ENCODE peak calls at places on chromosomes 7 and 10, in seven cellular contexts. One of them, this sample, is unnamed.

GRCh38 chr7:122211362-122211761 is 67.3 kb upstream of the AASS start:
- DNase-seq in heart left ventricle: no peak
- DNase-seq in GM23248: no peak
- DNase-seq in neural progenitor cell: no peak
- DNase-seq in hepatocyte: no peak
- DNase-seq in AG09309: no peak
- DNase-seq in heart right ventricle: no peak
- DNase-seq in this sample: no peak

GRCh38 chr10:47372726-47373125 is 11.4 kb downstream of the ZNF488 start:
- DNase-seq in heart left ventricle: no peak
- DNase-seq in GM23248: no peak
- DNase-seq in neural progenitor cell: no peak
- DNase-seq in hepatocyte: no peak
- DNase-seq in AG09309: no peak
- DNase-seq in heart right ventricle: no peak
- DNase-seq in this sample: no peak

GRCh38 chr7:123075838-123076462 is 80.5 kb upstream of the TAS2R16 start:
- DNase-seq in heart left ventricle: no peak
- DNase-seq in GM23248: no peak
- DNase-seq in neural progenitor cell: no peak
- DNase-seq in hepatocyte: no peak
- DNase-seq in AG09309: no peak
- DNase-seq in heart right ventricle: no peak
- DNase-seq in this sample: no peak

GRCh38 chr10:9305018-9305655 is 1250.6 kb downstream of the GATA3 start:
- DNase-seq in heart left ventricle: no peak
- DNase-seq in GM23248: peak; percentile 48
- DNase-seq in neural progenitor cell: peak; percentile 30
- DNase-seq in hepatocyte: peak; percentile 23
- DNase-seq in AG09309: no peak
- DNase-seq in heart right ventricle: no peak
- DNase-seq in this sample: peak; percentile 8

GRCh38 chr10:47406870-47407648 is 23.0 kb upstream of the ZNF488 start:
- DNase-seq in heart left ventricle: no peak
- DNase-seq in GM23248: peak; percentile 80
- DNase-seq in neural progenitor cell: no peak
- DNase-seq in hepatocyte: peak; percentile 89
- DNase-seq in AG09309: no peak
- DNase-seq in heart right ventricle: no peak
- DNase-seq in this sample: no peak

GRCh38 chr7:158130023-158130409 is 457.6 kb downstream of the PTPRN2 start:
- DNase-seq in heart left ventricle: no peak
- DNase-seq in GM23248: no peak
- DNase-seq in neural progenitor cell: no peak
- DNase-seq in hepatocyte: no peak
- DNase-seq in AG09309: no peak
- DNase-seq in heart right ventricle: no peak
- DNase-seq in this sample: no peak

GRCh38 chr7:64098-64521 is 128.3 kb upstream of the FAM20C start:
- DNase-seq in heart left ventricle: peak; percentile 63
- DNase-seq in GM23248: peak; percentile 81
- DNase-seq in neural progenitor cell: peak; percentile 77
- DNase-seq in hepatocyte: peak; percentile 81
- DNase-seq in AG09309: no peak
- DNase-seq in heart right ventricle: peak; percentile 67
- DNase-seq in this sample: peak; percentile 54

GRCh38 chr10:119208553-119208940 is 1.2 kb downstream of the GRK5 start:
- DNase-seq in heart left ventricle: no peak
- DNase-seq in GM23248: peak; percentile 70
- DNase-seq in neural progenitor cell: no peak
- DNase-seq in hepatocyte: no peak
- DNase-seq in AG09309: no peak
- DNase-seq in heart right ventricle: no peak
- DNase-seq in this sample: no peak

GRCh38 chr7:74289018-74289659 is at the start of gene CLIP2:
- DNase-seq in heart left ventricle: peak; percentile 91
- DNase-seq in GM23248: peak; percentile 95
- DNase-seq in neural progenitor cell: peak; percentile 95
- DNase-seq in hepatocyte: peak; percentile 94
- DNase-seq in AG09309: no peak
- DNase-seq in heart right ventricle: peak; percentile 79
- DNase-seq in this sample: no peak

GRCh38 chr7:149023662-149024061 is 4.6 kb downstream of the PDIA4 start:
- DNase-seq in heart left ventricle: no peak
- DNase-seq in GM23248: no peak
- DNase-seq in neural progenitor cell: no peak
- DNase-seq in hepatocyte: no peak
- DNase-seq in AG09309: no peak
- DNase-seq in heart right ventricle: no peak
- DNase-seq in this sample: peak; percentile 36

GRCh38 chr7:74572301-74573090 is 85.0 kb upstream of the GTF2I start:
- DNase-seq in heart left ventricle: no peak
- DNase-seq in GM23248: no peak
- DNase-seq in neural progenitor cell: no peak
- DNase-seq in hepatocyte: no peak
- DNase-seq in AG09309: no peak
- DNase-seq in heart right ventricle: peak; percentile 30
- DNase-seq in this sample: no peak

GRCh38 chr10:48187713-48188541 is 86.6 kb downstream of the FRMPD2 start:
- DNase-seq in heart left ventricle: no peak
- DNase-seq in GM23248: no peak
- DNase-seq in neural progenitor cell: no peak
- DNase-seq in hepatocyte: peak; percentile 71
- DNase-seq in AG09309: no peak
- DNase-seq in heart right ventricle: no peak
- DNase-seq in this sample: no peak

GRCh38 chr7:22582860-22583640 is 83.1 kb upstream of the STEAP1B start:
- DNase-seq in heart left ventricle: no peak
- DNase-seq in GM23248: peak; percentile 74
- DNase-seq in neural progenitor cell: peak; percentile 32
- DNase-seq in hepatocyte: peak; percentile 77
- DNase-seq in AG09309: peak; percentile 80
- DNase-seq in heart right ventricle: no peak
- DNase-seq in this sample: peak; percentile 80

GRCh38 chr7:108094933-108095710 is 35.0 kb downstream of the LAMB4 start:
- DNase-seq in heart left ventricle: no peak
- DNase-seq in GM23248: peak; percentile 95
- DNase-seq in neural progenitor cell: no peak
- DNase-seq in hepatocyte: peak; percentile 79
- DNase-seq in AG09309: peak; percentile 66
- DNase-seq in heart right ventricle: peak; percentile 20
- DNase-seq in this sample: no peak

GRCh38 chr10:1525354-1526162 is 211.8 kb downstream of the ADARB2 start:
- DNase-seq in heart left ventricle: no peak
- DNase-seq in GM23248: no peak
- DNase-seq in neural progenitor cell: no peak
- DNase-seq in hepatocyte: no peak
- DNase-seq in AG09309: no peak
- DNase-seq in heart right ventricle: no peak
- DNase-seq in this sample: no peak

GRCh38 chr10:31242902-31243301 is 76.1 kb upstream of the ZEB1 start:
- DNase-seq in heart left ventricle: no peak
- DNase-seq in GM23248: peak; percentile 98
- DNase-seq in neural progenitor cell: no peak
- DNase-seq in hepatocyte: peak; percentile 55
- DNase-seq in AG09309: peak; percentile 81
- DNase-seq in heart right ventricle: peak; percentile 9
- DNase-seq in this sample: peak; percentile 6

GRCh38 chr10:88705951-88706350 is at the start of gene LIPK:
- DNase-seq in heart left ventricle: no peak
- DNase-seq in GM23248: no peak
- DNase-seq in neural progenitor cell: no peak
- DNase-seq in hepatocyte: no peak
- DNase-seq in AG09309: no peak
- DNase-seq in heart right ventricle: no peak
- DNase-seq in this sample: no peak

DNA sequence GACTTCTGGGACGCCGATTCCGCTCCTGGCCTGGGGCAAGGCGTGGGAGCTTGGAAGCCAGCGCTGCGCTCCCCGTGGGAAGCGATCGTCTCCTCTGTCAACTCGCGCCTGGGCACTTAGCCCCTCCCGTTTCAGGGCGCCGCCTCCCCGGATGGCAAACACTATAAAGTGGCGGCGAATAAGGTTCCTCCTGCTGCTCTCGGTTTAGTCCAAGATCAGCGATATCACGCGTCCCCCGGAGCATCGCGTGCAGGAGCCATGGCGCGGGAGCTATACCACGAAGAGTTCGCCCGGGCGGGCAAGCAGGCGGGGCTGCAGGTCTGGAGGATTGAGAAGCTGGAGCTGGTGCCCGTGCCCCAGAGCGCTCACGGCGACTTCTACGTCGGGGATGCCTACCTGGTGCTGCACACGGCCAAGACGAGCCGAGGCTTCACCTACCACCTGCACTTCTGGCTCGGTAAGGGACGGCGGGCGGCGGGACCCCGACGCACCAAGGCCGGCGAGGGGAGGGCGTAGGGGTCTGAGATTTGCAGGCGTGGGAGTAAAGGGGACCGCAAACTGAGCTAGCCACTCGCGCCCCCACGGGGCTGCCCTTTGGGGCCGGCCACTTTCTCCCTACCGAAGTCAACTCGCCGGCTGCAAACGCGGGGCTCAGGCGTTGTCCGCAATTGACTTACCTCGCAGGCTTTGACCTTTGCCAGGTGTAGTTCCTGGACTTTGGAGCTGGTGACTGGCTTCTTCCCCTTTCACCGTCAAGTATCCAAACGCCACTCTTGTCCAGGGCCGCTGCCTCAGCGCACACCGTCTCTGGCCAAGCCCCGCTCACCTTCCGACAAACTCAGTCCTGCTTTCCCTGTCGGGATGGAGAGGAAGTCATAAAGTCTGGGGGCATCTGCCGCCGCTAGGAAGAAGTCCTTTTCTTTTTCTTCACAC is at the start of gene SCIN:
- DNase-seq in heart left ventricle: no peak
- DNase-seq in GM23248: peak; percentile 71
- DNase-seq in neural progenitor cell: peak; percentile 61
- DNase-seq in hepatocyte: peak; percentile 59
- DNase-seq in AG09309: no peak
- DNase-seq in heart right ventricle: no peak
- DNase-seq in this sample: peak; percentile 16
- H3K4me3 ChIP-seq in heart left ventricle: peak within 1 kb of the TSS; percentile 38
- H3K4me3 ChIP-seq in GM23248: peak within 1 kb of the TSS; percentile 60
- H3K4me3 ChIP-seq in neural progenitor cell: peak within 1 kb of the TSS; percentile 57
- H3K4me3 ChIP-seq in hepatocyte: peak within 1 kb of the TSS; percentile 60
- H3K4me3 ChIP-seq in AG09309: peak within 1 kb of the TSS; percentile 36
- H3K4me3 ChIP-seq in heart right ventricle: no peak within 1 kb of the TSS
- H3K4me3 ChIP-seq in this sample: peak within 1 kb of the TSS; percentile 42

GRCh38 chr7:155356323-155357105 is 58.8 kb downstream of the INSIG1 start:
- DNase-seq in heart left ventricle: no peak
- DNase-seq in GM23248: peak; percentile 26
- DNase-seq in neural progenitor cell: peak; percentile 76
- DNase-seq in hepatocyte: peak; percentile 58
- DNase-seq in AG09309: no peak
- DNase-seq in heart right ventricle: no peak
- DNase-seq in this sample: no peak

GRCh38 chr7:155354371-155355048 is 56.8 kb downstream of the INSIG1 start:
- DNase-seq in heart left ventricle: no peak
- DNase-seq in GM23248: no peak
- DNase-seq in neural progenitor cell: no peak
- DNase-seq in hepatocyte: no peak
- DNase-seq in AG09309: no peak
- DNase-seq in heart right ventricle: no peak
- DNase-seq in this sample: no peak

GRCh38 chr7:155353256-155353897 is 55.7 kb downstream of the INSIG1 start:
- DNase-seq in heart left ventricle: no peak
- DNase-seq in GM23248: no peak
- DNase-seq in neural progenitor cell: no peak
- DNase-seq in hepatocyte: no peak
- DNase-seq in AG09309: no peak
- DNase-seq in heart right ventricle: no peak
- DNase-seq in this sample: no peak

GRCh38 chr7:155355745-155356144 is 58.1 kb downstream of the INSIG1 start:
- DNase-seq in heart left ventricle: no peak
- DNase-seq in GM23248: no peak
- DNase-seq in neural progenitor cell: no peak
- DNase-seq in hepatocyte: no peak
- DNase-seq in AG09309: no peak
- DNase-seq in heart right ventricle: no peak
- DNase-seq in this sample: no peak

GRCh38 chr7:155355176-155355575 is 57.5 kb downstream of the INSIG1 start:
- DNase-seq in heart left ventricle: no peak
- DNase-seq in GM23248: no peak
- DNase-seq in neural progenitor cell: no peak
- DNase-seq in hepatocyte: no peak
- DNase-seq in AG09309: no peak
- DNase-seq in heart right ventricle: no peak
- DNase-seq in this sample: no peak
- H3K4me3 ChIP-seq in heart left ventricle: no peak overlapping the region
- H3K4me3 ChIP-seq in GM23248: no peak overlapping the region
- H3K4me3 ChIP-seq in neural progenitor cell: no peak overlapping the region
- H3K4me3 ChIP-seq in hepatocyte: no peak overlapping the region
- H3K4me3 ChIP-seq in AG09309: no peak overlapping the region
- H3K4me3 ChIP-seq in heart right ventricle: no peak overlapping the region
- H3K4me3 ChIP-seq in this sample: no peak overlapping the region

DNA sequence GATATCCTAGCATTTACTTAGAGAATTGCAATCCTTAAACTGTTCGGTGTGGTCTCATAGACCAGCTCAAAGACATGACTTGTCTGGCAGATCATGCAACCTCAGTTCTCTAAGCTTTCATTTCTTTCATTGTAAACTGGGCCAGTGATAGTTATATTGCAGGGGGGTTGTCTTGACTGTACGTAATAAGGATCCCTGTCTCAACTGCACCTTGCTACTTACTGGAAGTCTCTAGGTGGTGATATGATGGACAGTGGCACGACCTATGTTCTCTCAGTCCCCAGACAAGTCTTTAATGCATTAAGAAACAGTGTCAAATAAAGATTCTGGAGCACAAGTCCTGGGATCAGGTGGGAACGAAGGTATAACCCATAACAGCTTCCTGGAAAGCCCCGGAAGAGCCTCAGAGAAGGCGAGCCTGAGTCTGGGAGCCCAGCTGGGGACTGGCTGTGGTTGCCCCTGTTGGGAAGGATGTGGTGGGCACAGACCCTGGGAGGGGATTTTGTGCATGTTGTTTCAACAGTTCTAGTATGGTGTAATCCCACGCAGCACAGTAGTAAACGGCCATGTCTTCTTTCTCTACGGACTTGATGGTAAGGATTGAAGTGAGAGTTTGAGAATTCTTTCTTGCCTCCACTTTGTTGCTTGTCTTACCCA is 26.0 kb upstream of the TARP start:
- DNase-seq in heart left ventricle: no peak
- DNase-seq in GM23248: no peak
- DNase-seq in neural progenitor cell: no peak
- DNase-seq in hepatocyte: no peak
- DNase-seq in AG09309: no peak
- DNase-seq in heart right ventricle: no peak
- DNase-seq in this sample: no peak
- H3K4me3 ChIP-seq in heart left ventricle: no peak overlapping the region
- H3K4me3 ChIP-seq in GM23248: no peak overlapping the region
- H3K4me3 ChIP-seq in neural progenitor cell: no peak overlapping the region
- H3K4me3 ChIP-seq in hepatocyte: no peak overlapping the region
- H3K4me3 ChIP-seq in AG09309: no peak overlapping the region
- H3K4me3 ChIP-seq in heart right ventricle: no peak overlapping the region
- H3K4me3 ChIP-seq in this sample: no peak overlapping the region

DNA sequence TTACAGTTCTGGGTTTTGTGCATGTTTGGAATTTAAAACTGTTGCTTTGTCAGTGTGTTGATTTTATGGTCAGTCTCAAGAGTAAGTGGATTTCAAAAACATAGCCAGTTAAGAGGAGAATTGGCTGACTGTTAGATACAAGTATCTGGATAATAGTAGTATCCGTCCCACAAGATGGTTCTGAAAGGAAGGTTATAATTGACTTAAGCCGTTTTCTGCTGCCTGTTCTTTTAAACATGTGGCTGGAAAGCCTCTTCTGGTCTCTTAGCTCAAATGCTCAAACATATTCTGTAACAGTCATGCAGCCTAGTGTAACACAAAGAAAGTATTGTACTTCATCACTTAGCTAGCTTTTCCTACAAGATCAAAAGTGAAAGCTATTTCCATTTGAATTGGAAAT is 170.8 kb downstream of the POLR1F start:
- DNase-seq in heart left ventricle: no peak
- DNase-seq in GM23248: peak; percentile 20
- DNase-seq in neural progenitor cell: peak; percentile 6
- DNase-seq in hepatocyte: no peak
- DNase-seq in AG09309: no peak
- DNase-seq in heart right ventricle: no peak
- DNase-seq in this sample: no peak
- H3K4me3 ChIP-seq in heart left ventricle: no peak overlapping the region
- H3K4me3 ChIP-seq in GM23248: peak overlapping the region; percentile 25
- H3K4me3 ChIP-seq in neural progenitor cell: no peak overlapping the region
- H3K4me3 ChIP-seq in hepatocyte: no peak overlapping the region
- H3K4me3 ChIP-seq in AG09309: no peak overlapping the region
- H3K4me3 ChIP-seq in heart right ventricle: no peak overlapping the region
- H3K4me3 ChIP-seq in this sample: no peak overlapping the region

This sample was measured in NT2/D1.